ENCODE peak calls at places on chromosomes 1 and 21, in ten cellular contexts. P is H1; B is BE2C; Q is cardiac muscle cell; U is adrenal gland; Z is brain microvascular endothelial cell; I is upper lobe of right lung; V is CD8-positive, alpha-beta T cell; F is left ventricle myocardium inferior; D is BJ. M is an unnamed sample. For H3K27me3, the result is how much of the 10 kb centered on the place peaks cover.

GRCh38 chr21:30209571-30209970 is 6.3 kb downstream of the CLDN8 start:
- DNase-seq in P (no peak), B (no peak), Q (peak), U (no peak), Z (no peak), I (no peak), V (no peak), F (no peak), D (no peak), M (no peak)

GRCh38 chr1:40898434-40898900 is 36.3 kb upstream of the CITED4 start:
- DNase-seq in P (no peak), B (no peak), Q (peak), U (peak), Z (peak), I (peak), V (no peak), F (no peak), D (no peak), M (no peak)

GRCh38 chr1:118960026-118960561 is 28.0 kb downstream of the TBX15 start:
- DNase-seq in P (peak), B (no peak), Q (no peak), U (no peak), Z (peak), I (no peak), V (no peak), F (no peak), D (peak), M (no peak)

GRCh38 chr21:38820471-38821239 is 14.9 kb downstream of the ETS2 start:
- DNase-seq in P (peak), B (no peak), Q (no peak), U (no peak), Z (no peak), I (peak), V (no peak), F (no peak), D (no peak), M (no peak)

GRCh38 chr1:155130272-155131006 is 2.8 kb downstream of the EFNA1 start:
- DNase-seq in P (no peak), B (no peak), Q (no peak), U (no peak), Z (no peak), I (no peak), V (no peak), F (no peak), D (no peak), M (no peak)

GRCh38 chr1:27403065-27403726 is 10.8 kb downstream of the GPR3 start:
- DNase-seq in P (peak), B (peak), Q (peak), U (peak), Z (no peak), I (peak), V (no peak), F (peak), D (no peak), M (peak)

GRCh38 chr21:36096398-36097290 is 26.8 kb downstream of the CBR1 start:
- DNase-seq in P (no peak), B (no peak), Q (no peak), U (no peak), Z (no peak), I (no peak), V (no peak), F (no peak), D (no peak), M (no peak)

GRCh38 chr1:5973771-5974170 is 18.5 kb downstream of the NPHP4 start:
- DNase-seq in P (no peak), B (peak), Q (peak), U (no peak), Z (no peak), I (no peak), V (no peak), F (no peak), D (no peak), M (no peak)

GRCh38 chr1:115377411-115377810 is 39.4 kb upstream of the NGF start:
- DNase-seq in P (no peak), B (no peak), Q (no peak), U (no peak), Z (no peak), I (no peak), V (no peak), F (no peak), D (peak), M (no peak)

GRCh38 chr1:226711976-226712778 is 26.9 kb downstream of the ITPKB start:
- DNase-seq in P (no peak), B (no peak), Q (no peak), U (no peak), Z (no peak), I (no peak), V (no peak), F (no peak), D (no peak), M (peak)

GRCh38 chr1:53442297-53442696 is 16.9 kb upstream of the DMRTB1 start:
- DNase-seq in P (peak), B (no peak), Q (peak), U (no peak), Z (peak), I (no peak), V (no peak), F (no peak), D (no peak), M (no peak)

GRCh38 chr1:99851850-99852454 is 1.8 kb downstream of the AGL start:
- DNase-seq in P (no peak), B (no peak), Q (no peak), U (no peak), Z (no peak), I (no peak), V (no peak), F (no peak), D (no peak), M (no peak)

GRCh38 chr1:109396971-109397370 is 747 bp downstream of the SORT1 start:
- DNase-seq in P (no peak), B (no peak), Q (no peak), U (peak), Z (no peak), I (no peak), V (no peak), F (no peak), D (no peak), M (no peak)

GRCh38 chr1:151475175-151475574 is 15.9 kb upstream of the POGZ start:
- DNase-seq in P (no peak), B (no peak), Q (no peak), U (no peak), Z (no peak), I (no peak), V (no peak), F (no peak), D (no peak), M (no peak)

GRCh38 chr1:222546548-222547259 is 1.2 kb downstream of the HHIPL2 start:
- DNase-seq in P (no peak), B (peak), Q (peak), U (peak), Z (peak), I (no peak), V (no peak), F (no peak), D (peak), M (no peak)

GRCh38 chr1:202193614-202194327 is at the start of gene LGR6:
- DNase-seq in P (peak), B (no peak), Q (peak), U (no peak), Z (no peak), I (no peak), V (no peak), F (no peak), D (no peak), M (no peak)

GRCh38 chr1:36650200-36651065 is 167.7 kb upstream of the CSF3R start:
- DNase-seq in P (peak), B (peak), Q (peak), U (peak), Z (peak), I (no peak), V (peak), F (peak), D (no peak), M (peak)

GRCh38 chr1:38114231-38114630 is 67.6 kb upstream of the POU3F1 start:
- DNase-seq in P (no peak), B (no peak), Q (peak), U (no peak), Z (no peak), I (no peak), V (no peak), F (no peak), D (no peak), M (no peak)

GRCh38 chr1:198153103-198153502 is 3.7 kb upstream of the NEK7 start:
- DNase-seq in P (no peak), B (no peak), Q (peak), U (no peak), Z (peak), I (no peak), V (no peak), F (no peak), D (no peak), M (no peak)

GRCh38 chr1:203028784-203029553 is 2.7 kb downstream of the PPFIA4 start:
- DNase-seq in P (no peak), B (no peak), Q (no peak), U (no peak), Z (no peak), I (no peak), V (no peak), F (no peak), D (no peak), M (no peak)

GRCh38 chr1:162228586-162228985 is 148.1 kb downstream of the SPATA46 start:
- DNase-seq in P (no peak), B (peak), Q (no peak), U (no peak), Z (no peak), I (no peak), V (no peak), F (no peak), D (no peak), M (no peak)

GRCh38 chr1:29985376-29985945 is 737.9 kb downstream of the MATN1 start:
- DNase-seq in P (peak), B (no peak), Q (no peak), U (no peak), Z (no peak), I (no peak), V (no peak), F (no peak), D (no peak), M (no peak)

GRCh38 chr1:29984107-29984506 is 739.3 kb downstream of the MATN1 start:
- DNase-seq in P (no peak), B (no peak), Q (no peak), U (no peak), Z (no peak), I (no peak), V (no peak), F (no peak), D (no peak), M (no peak)

GRCh38 chr1:29986986-29987385 is 736.4 kb downstream of the MATN1 start:
- DNase-seq in P (peak), B (no peak), Q (no peak), U (no peak), Z (no peak), I (no peak), V (no peak), F (no peak), D (no peak), M (no peak)

GRCh38 chr1:29983366-29983765 is 740.0 kb downstream of the MATN1 start:
- DNase-seq in P (peak), B (no peak), Q (no peak), U (no peak), Z (no peak), I (no peak), V (no peak), F (no peak), D (no peak), M (no peak)

GRCh38 chr1:29984544-29985375 is 738.6 kb downstream of the MATN1 start:
- DNase-seq in P (peak), B (no peak), Q (no peak), U (peak), Z (no peak), I (no peak), V (no peak), F (no peak), D (no peak), M (no peak)
- H3K27me3 ChIP-seq in P (under half), B (under half), Q (under half), U (under half), Z (under half), I (under half), V (under half), F (under half), D (under half), M (under half)

DNA sequence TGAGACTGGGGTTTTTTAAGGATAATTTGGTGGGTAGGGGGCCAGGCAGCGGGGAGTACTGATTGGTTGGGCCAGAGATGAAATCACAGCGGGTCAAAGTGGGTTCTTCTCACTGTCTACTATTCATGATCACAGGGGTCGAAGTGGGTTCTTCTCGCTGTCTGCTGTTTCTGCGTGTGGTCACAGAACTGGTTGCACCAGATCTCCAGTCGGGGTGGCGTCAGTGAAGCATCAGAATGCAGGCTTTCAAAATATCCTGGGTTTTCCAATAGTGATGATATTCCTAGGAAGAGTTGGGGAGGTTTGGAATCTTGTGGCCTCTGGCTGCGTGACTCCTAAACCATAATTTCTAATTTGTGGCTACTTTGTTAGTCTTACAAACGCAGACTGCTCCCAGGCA is 45.1 kb downstream of the TRPM2 start:
- DNase-seq in P (no peak), B (no peak), Q (no peak), U (no peak), Z (no peak), I (no peak), V (no peak), F (no peak), D (no peak), M (no peak)
- H3K27me3 ChIP-seq in P (under half), B (under half), Q (under half), U (under half), Z (under half), I (under half), V (under half), F (under half), D (under half), M (under half)

DNA sequence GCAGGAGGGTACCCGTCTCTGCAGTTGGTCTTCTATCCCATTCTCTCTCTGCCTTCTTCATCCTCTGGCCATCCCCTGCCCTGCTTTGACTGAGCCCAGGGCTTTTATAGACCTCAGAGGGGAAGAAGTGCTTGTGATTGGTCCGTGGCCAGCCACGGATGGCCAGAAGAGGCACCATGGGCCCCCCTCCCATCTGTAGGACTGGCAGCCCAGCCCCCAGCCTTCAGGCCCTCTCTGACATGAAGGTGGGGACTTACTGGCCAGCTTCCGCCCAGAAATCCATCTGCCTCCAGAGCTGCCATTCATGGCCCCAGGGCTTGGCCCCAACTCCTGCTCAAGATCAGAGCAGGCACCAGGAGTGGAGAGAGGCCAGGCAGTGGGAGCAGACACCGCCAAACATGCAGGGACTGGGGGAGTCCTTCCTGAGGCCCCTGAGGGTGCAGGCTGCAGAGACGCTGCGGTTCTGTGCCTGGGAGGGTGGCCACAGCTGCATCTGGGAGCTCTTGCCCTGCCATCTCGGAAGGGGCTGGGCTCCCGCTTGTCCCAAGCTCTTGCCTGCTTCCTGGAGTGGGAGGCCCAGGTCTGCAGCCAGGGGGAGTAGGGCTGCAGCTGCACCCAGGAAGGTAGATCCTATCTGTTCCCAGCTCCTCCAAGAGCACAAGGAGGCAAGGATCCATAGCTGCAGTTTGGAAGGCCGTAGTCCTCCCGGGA is 698.6 kb upstream of the B3GALT2 start:
- DNase-seq in P (no peak), B (no peak), Q (no peak), U (no peak), Z (no peak), I (no peak), V (no peak), F (no peak), D (no peak), M (no peak)
- H3K27me3 ChIP-seq in P (under half), B (under half), Q (under half), U (under half), Z (under half), I (under half), V (under half), F (under half), D (under half), M (under half)

GRCh38 chr1:110449661-110450651 is 993 bp upstream of the PROK1 start:
- DNase-seq in P (no peak), B (no peak), Q (no peak), U (no peak), Z (no peak), I (no peak), V (no peak), F (no peak), D (no peak), M (no peak)
- H3K27me3 ChIP-seq in P (under half), B (under half), Q (under half), U (under half), Z (under half), I (under half), V (under half), F (half or more), D (under half), M (under half)